ENCODE peak calls at places on chromosome X, in five cellular contexts. E, O, I, T and L are unnamed samples.

GRCh38 chrX:16239211-16239610 is 71.9 kb downstream of the MAGEB17 start:
- DNase-seq in T (peak; percentile 88), E (no peak), I (no peak), O (peak; percentile 35), L (peak; percentile 88)

GRCh38 chrX:47361538-47362511 is 8.6 kb upstream of the ZNF157 start:
- DNase-seq in O (peak; percentile 96), T (peak; percentile 67), I (peak; percentile 93), E (peak; percentile 87), L (peak; percentile 92)

GRCh38 chrX:152830312-152831305 is at the start of the genes CETN2 and NSDHL:
- DNase-seq in I (peak; percentile 92), E (peak; percentile 96), O (peak; percentile 80), T (peak; percentile 95), L (peak; percentile 97)

GRCh38 chrX:16771483-16772398 is 14.5 kb upstream of the TXLNG start:
- DNase-seq in I (no peak), O (no peak), T (peak; percentile 75), E (no peak), L (peak; percentile 60)

GRCh38 chrX:154064637-154065435 is 32.7 kb downstream of the MECP2 start:
- DNase-seq in E (no peak), O (no peak), T (no peak), I (peak; percentile 19), L (no peak)

GRCh38 chrX:11386001-11386523 is 92.8 kb downstream of the AMELX start:
- DNase-seq in T (peak; percentile 68), O (no peak), I (no peak), E (no peak), L (peak; percentile 37)

GRCh38 chrX:107676559-107677378 is 48.5 kb downstream of the PRPS1 start:
- DNase-seq in E (peak; percentile 96), I (peak; percentile 54), T (peak; percentile 80), O (no peak), L (peak; percentile 89)

GRCh38 chrX:128676651-128677050 is 624.4 kb upstream of the ACTRT1 start:
- DNase-seq in E (no peak), T (no peak), O (no peak), I (no peak), L (no peak)

GRCh38 chrX:125398959-125399440 is 79.3 kb downstream of the TEX13C start:
- DNase-seq in T (no peak), I (no peak), O (no peak), E (no peak), L (no peak)

GRCh38 chrX:130179579-130180215 is 7.9 kb downstream of the RAB33A start:
- DNase-seq in I (no peak), E (no peak), T (no peak), O (no peak), L (peak; percentile 11)

GRCh38 chrX:43743100-43743822 is 87.2 kb downstream of the MAOA start:
- DNase-seq in O (no peak), T (no peak), E (no peak), I (no peak), L (no peak)

GRCh38 chrX:150504399-150505186 is 63.8 kb upstream of the MTM1 start:
- DNase-seq in E (no peak), O (no peak), T (peak; percentile 54), I (no peak), L (peak; percentile 4)

DNA sequence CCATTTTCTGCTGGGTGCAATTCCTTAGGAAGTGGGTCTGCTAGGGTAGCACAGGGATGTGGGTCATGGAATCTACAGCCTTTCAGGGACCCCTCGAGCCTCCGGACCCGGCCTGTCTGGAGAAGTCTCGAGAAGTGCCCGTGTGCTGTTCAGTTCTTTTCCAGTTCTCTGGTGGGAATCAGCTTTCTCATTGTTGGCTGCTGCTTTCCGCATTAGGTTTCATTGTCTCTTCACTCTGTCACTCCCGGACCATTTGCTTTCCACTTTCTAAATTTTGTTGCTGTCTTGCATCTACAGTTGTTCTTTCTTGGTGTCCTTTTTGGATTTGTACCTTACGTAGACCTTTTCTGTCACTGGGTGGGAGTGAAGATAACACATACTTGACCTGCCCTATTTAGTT is 6.1 kb downstream of the RAB9A start:
- DNase-seq in I (no peak), E (no peak), O (no peak), T (no peak), L (no peak)
- H3K4me3 ChIP-seq in I (no peak overlapping the region), E (no peak overlapping the region), O (peak overlapping the region; percentile 66), T (no peak overlapping the region), L (no peak overlapping the region)

DNA sequence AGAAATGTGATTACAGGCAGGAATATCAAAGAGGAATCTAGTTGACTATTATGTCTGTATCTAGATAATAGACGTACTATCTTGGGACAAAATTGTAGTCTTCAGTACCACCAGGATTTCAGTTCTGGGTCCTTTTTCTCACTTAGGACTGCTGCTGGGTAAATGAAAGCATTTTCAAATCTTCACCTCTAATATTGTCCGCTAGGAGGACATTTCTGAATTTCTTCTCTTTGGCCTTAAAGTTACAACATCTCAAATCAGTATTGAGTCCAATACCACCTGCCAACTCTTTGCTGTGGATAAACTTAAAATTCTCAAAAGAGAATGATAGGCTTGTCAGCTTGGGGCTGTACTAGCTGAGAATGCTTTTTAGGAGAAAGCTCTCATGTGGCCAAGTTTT is 6.0 kb downstream of the FGF16 start:
- DNase-seq in E (no peak), T (no peak), I (no peak), O (no peak), L (no peak)
- TF ChIP-seq CTCF in E (no peak), T (no peak), I (no peak), O (no peak), L (no peak)

GRCh38 chrX:132480581-132481203 is 8.1 kb downstream of the MBNL3 start:
- DNase-seq in I (peak; percentile 89), O (peak; percentile 55), T (peak; percentile 60), E (no peak), L (peak; percentile 17)
- H3K4me3 ChIP-seq in I (peak overlapping the region; percentile 66), O (peak overlapping the region; percentile 64), T (peak overlapping the region; percentile 55), E (peak overlapping the region; percentile 60), L (peak overlapping the region; percentile 7)

GRCh38 chrX:41982966-41983365 is 59.6 kb upstream of the CASK start:
- DNase-seq in I (peak; percentile 1), O (no peak), T (no peak), E (no peak), L (no peak)

GRCh38 chrX:41984628-41985027 is 61.3 kb upstream of the CASK start:
- DNase-seq in E (no peak), O (no peak), I (no peak), T (peak; percentile 89), L (peak; percentile 88)

GRCh38 chrX:41981481-41982013 is 58.2 kb upstream of the CASK start:
- DNase-seq in T (peak; percentile 19), I (no peak), O (no peak), E (no peak), L (peak; percentile 21)
- TF ChIP-seq CTCF in T (no peak), I (no peak), O (no peak), E (no peak), L (no peak)

GRCh38 chrX:27863813-27864212 is 56.0 kb downstream of the MAGEB10 start:
- DNase-seq in T (no peak), E (no peak), O (no peak), I (no peak), L (peak; percentile 3)
- H3K4me3 ChIP-seq in T (no peak overlapping the region), E (no peak overlapping the region), O (no peak overlapping the region), I (no peak overlapping the region), L (no peak overlapping the region)

GRCh38 chrX:7706032-7706431 is 136.9 kb upstream of the VCX start:
- DNase-seq in O (no peak), T (peak; percentile 5), E (no peak), I (no peak), L (peak; percentile 11)
- TF ChIP-seq CTCF in O (peak; percentile 27), T (peak; percentile 47), E (no peak), I (peak; percentile 21), L (peak; percentile 34)

GRCh38 chrX:151776113-151776790 is 41.7 kb downstream of the CNGA2 start:
- DNase-seq in O (no peak), T (no peak), I (no peak), E (peak; percentile 56), L (no peak)
- H3K4me3 ChIP-seq in O (no peak overlapping the region), T (no peak overlapping the region), I (no peak overlapping the region), E (no peak overlapping the region), L (no peak overlapping the region)

GRCh38 chrX:48493890-48494364 is 14.9 kb upstream of the PORCN start:
- DNase-seq in I (no peak), E (no peak), T (peak; percentile 48), O (no peak), L (peak; percentile 55)
- TF ChIP-seq CTCF in I (peak; percentile 54), E (no peak), T (peak; percentile 59), O (peak; percentile 30), L (peak; percentile 39)